ENCODE peak calls at places on chromosomes 3 and 15, in nine cellular contexts. One of them, this sample, is unnamed.
A peak's percentile ranks its signal among the peaks of the same experiment; 100 is the strongest.

GRCh38 chr15:81379269-81379668 is 5.3 kb upstream of the TMC3 start:
- DNase-seq in uterus: no peak
- DNase-seq in CD4-positive, CD25-positive, alpha-beta regulatory T cell: no peak
- DNase-seq in neuronal stem cell: no peak
- DNase-seq in astrocyte: no peak
- DNase-seq in lung: no peak
- DNase-seq in heart right ventricle: no peak
- DNase-seq in esophagus squamous epithelium: no peak
- DNase-seq in psoas muscle: no peak
- DNase-seq in this sample: no peak

GRCh38 chr3:66439666-66440344 is 61.0 kb downstream of the LRIG1 start:
- DNase-seq in uterus: peak; percentile 60
- DNase-seq in CD4-positive, CD25-positive, alpha-beta regulatory T cell: no peak
- DNase-seq in neuronal stem cell: no peak
- DNase-seq in astrocyte: no peak
- DNase-seq in lung: no peak
- DNase-seq in heart right ventricle: no peak
- DNase-seq in esophagus squamous epithelium: no peak
- DNase-seq in psoas muscle: no peak
- DNase-seq in this sample: no peak

GRCh38 chr3:146134348-146135117 is 26.5 kb downstream of the PLOD2 start:
- DNase-seq in uterus: no peak
- DNase-seq in CD4-positive, CD25-positive, alpha-beta regulatory T cell: no peak
- DNase-seq in neuronal stem cell: no peak
- DNase-seq in astrocyte: no peak
- DNase-seq in lung: no peak
- DNase-seq in heart right ventricle: no peak
- DNase-seq in esophagus squamous epithelium: no peak
- DNase-seq in psoas muscle: no peak
- DNase-seq in this sample: no peak

GRCh38 chr3:59364471-59364870 is 314.6 kb upstream of the CFAP20DC start:
- DNase-seq in uterus: no peak
- DNase-seq in CD4-positive, CD25-positive, alpha-beta regulatory T cell: no peak
- DNase-seq in neuronal stem cell: no peak
- DNase-seq in astrocyte: peak; percentile 47
- DNase-seq in lung: no peak
- DNase-seq in heart right ventricle: no peak
- DNase-seq in esophagus squamous epithelium: no peak
- DNase-seq in psoas muscle: no peak
- DNase-seq in this sample: no peak

GRCh38 chr3:16916840-16917239 is 32.1 kb downstream of the PLCL2 start:
- DNase-seq in uterus: no peak
- DNase-seq in CD4-positive, CD25-positive, alpha-beta regulatory T cell: no peak
- DNase-seq in neuronal stem cell: no peak
- DNase-seq in astrocyte: no peak
- DNase-seq in lung: no peak
- DNase-seq in heart right ventricle: no peak
- DNase-seq in esophagus squamous epithelium: no peak
- DNase-seq in psoas muscle: no peak
- DNase-seq in this sample: no peak

GRCh38 chr3:109825971-109826810 is 488.8 kb upstream of the DPPA4 start:
- DNase-seq in uterus: no peak
- DNase-seq in CD4-positive, CD25-positive, alpha-beta regulatory T cell: no peak
- DNase-seq in neuronal stem cell: no peak
- DNase-seq in astrocyte: no peak
- DNase-seq in lung: no peak
- DNase-seq in heart right ventricle: no peak
- DNase-seq in esophagus squamous epithelium: no peak
- DNase-seq in psoas muscle: no peak
- DNase-seq in this sample: no peak

GRCh38 chr3:195613468-195614069 is 29.8 kb upstream of the APOD start:
- DNase-seq in uterus: no peak
- DNase-seq in CD4-positive, CD25-positive, alpha-beta regulatory T cell: no peak
- DNase-seq in neuronal stem cell: no peak
- DNase-seq in astrocyte: no peak
- DNase-seq in lung: no peak
- DNase-seq in heart right ventricle: no peak
- DNase-seq in esophagus squamous epithelium: no peak
- DNase-seq in psoas muscle: no peak
- DNase-seq in this sample: no peak

GRCh38 chr3:180280601-180281000 is 243.9 kb upstream of the PEX5L start:
- DNase-seq in uterus: no peak
- DNase-seq in CD4-positive, CD25-positive, alpha-beta regulatory T cell: no peak
- DNase-seq in neuronal stem cell: no peak
- DNase-seq in astrocyte: peak; percentile 49
- DNase-seq in lung: no peak
- DNase-seq in heart right ventricle: no peak
- DNase-seq in esophagus squamous epithelium: no peak
- DNase-seq in psoas muscle: no peak
- DNase-seq in this sample: no peak

GRCh38 chr3:181694805-181695660 is 16.7 kb upstream of the SOX2 start:
- DNase-seq in uterus: peak; percentile 65
- DNase-seq in CD4-positive, CD25-positive, alpha-beta regulatory T cell: no peak
- DNase-seq in neuronal stem cell: no peak
- DNase-seq in astrocyte: peak; percentile 33
- DNase-seq in lung: peak; percentile 56
- DNase-seq in heart right ventricle: peak; percentile 48
- DNase-seq in esophagus squamous epithelium: no peak
- DNase-seq in psoas muscle: peak; percentile 68
- DNase-seq in this sample: no peak

GRCh38 chr15:42084465-42085235 is 9.7 kb downstream of the PLA2G4D start:
- DNase-seq in uterus: peak; percentile 32
- DNase-seq in CD4-positive, CD25-positive, alpha-beta regulatory T cell: peak; percentile 30
- DNase-seq in neuronal stem cell: peak; percentile 65
- DNase-seq in astrocyte: no peak
- DNase-seq in lung: peak; percentile 78
- DNase-seq in heart right ventricle: peak; percentile 73
- DNase-seq in esophagus squamous epithelium: no peak
- DNase-seq in psoas muscle: peak; percentile 65
- DNase-seq in this sample: peak; percentile 69

GRCh38 chr15:41774873-41775417 is 661 bp downstream of the MAPKBP1 start:
- DNase-seq in uterus: no peak
- DNase-seq in CD4-positive, CD25-positive, alpha-beta regulatory T cell: peak; percentile 7
- DNase-seq in neuronal stem cell: no peak
- DNase-seq in astrocyte: no peak
- DNase-seq in lung: no peak
- DNase-seq in heart right ventricle: no peak
- DNase-seq in esophagus squamous epithelium: no peak
- DNase-seq in psoas muscle: no peak
- DNase-seq in this sample: no peak

GRCh38 chr3:90092994-90093393 is 985.6 kb downstream of the EPHA3 start:
- DNase-seq in uterus: no peak
- DNase-seq in CD4-positive, CD25-positive, alpha-beta regulatory T cell: no peak
- DNase-seq in neuronal stem cell: no peak
- DNase-seq in astrocyte: peak; percentile 4
- DNase-seq in lung: no peak
- DNase-seq in heart right ventricle: no peak
- DNase-seq in esophagus squamous epithelium: no peak
- DNase-seq in psoas muscle: no peak
- DNase-seq in this sample: no peak

GRCh38 chr3:123053107-123053506 is 13.7 kb upstream of the PDIA5 start:
- DNase-seq in uterus: no peak
- DNase-seq in CD4-positive, CD25-positive, alpha-beta regulatory T cell: no peak
- DNase-seq in neuronal stem cell: no peak
- DNase-seq in astrocyte: no peak
- DNase-seq in lung: no peak
- DNase-seq in heart right ventricle: no peak
- DNase-seq in esophagus squamous epithelium: no peak
- DNase-seq in psoas muscle: peak; percentile 13
- DNase-seq in this sample: no peak

GRCh38 chr15:33183334-33183733 is 11.2 kb downstream of the FMN1 start:
- DNase-seq in uterus: no peak
- DNase-seq in CD4-positive, CD25-positive, alpha-beta regulatory T cell: no peak
- DNase-seq in neuronal stem cell: no peak
- DNase-seq in astrocyte: no peak
- DNase-seq in lung: no peak
- DNase-seq in heart right ventricle: no peak
- DNase-seq in esophagus squamous epithelium: no peak
- DNase-seq in psoas muscle: no peak
- DNase-seq in this sample: no peak

DNA sequence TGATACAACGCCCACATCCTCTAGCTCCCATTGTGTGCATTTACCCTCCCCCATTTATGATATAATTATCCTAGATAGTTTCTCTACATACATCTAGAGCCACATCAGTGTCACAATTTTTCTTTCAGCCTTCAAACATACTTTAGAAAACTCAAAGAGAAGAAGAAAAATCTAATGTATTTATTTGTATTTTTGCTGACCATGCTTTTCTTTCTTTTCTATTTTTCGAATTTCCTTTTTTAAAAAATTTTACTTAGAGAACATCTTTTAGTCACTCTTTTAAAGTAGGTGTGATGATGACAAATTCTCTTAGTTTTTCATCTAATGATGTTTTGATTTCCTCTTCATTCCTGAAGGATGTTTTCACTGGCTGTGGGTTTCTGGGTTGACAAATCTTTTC is 117.0 kb upstream of the CHL1 start:
- DNase-seq in uterus: no peak
- DNase-seq in CD4-positive, CD25-positive, alpha-beta regulatory T cell: no peak
- DNase-seq in neuronal stem cell: no peak
- DNase-seq in astrocyte: no peak
- DNase-seq in lung: no peak
- DNase-seq in heart right ventricle: no peak
- DNase-seq in esophagus squamous epithelium: no peak
- DNase-seq in psoas muscle: no peak
- DNase-seq in this sample: no peak
- H3K4me1 ChIP-seq in uterus: no peaks in the 10 kb centered on the region
- H3K4me1 ChIP-seq in CD4-positive, CD25-positive, alpha-beta regulatory T cell: no peaks in the 10 kb centered on the region
- H3K4me1 ChIP-seq in neuronal stem cell: no peaks in the 10 kb centered on the region
- H3K4me1 ChIP-seq in astrocyte: peaks cover 8% of the 10 kb centered on the region
- H3K4me1 ChIP-seq in lung: no peaks in the 10 kb centered on the region
- H3K4me1 ChIP-seq in heart right ventricle: no peaks in the 10 kb centered on the region
- H3K4me1 ChIP-seq in esophagus squamous epithelium: no peaks in the 10 kb centered on the region
- H3K4me1 ChIP-seq in psoas muscle: no peaks in the 10 kb centered on the region
- H3K4me1 ChIP-seq in this sample: no peaks in the 10 kb centered on the region

DNA sequence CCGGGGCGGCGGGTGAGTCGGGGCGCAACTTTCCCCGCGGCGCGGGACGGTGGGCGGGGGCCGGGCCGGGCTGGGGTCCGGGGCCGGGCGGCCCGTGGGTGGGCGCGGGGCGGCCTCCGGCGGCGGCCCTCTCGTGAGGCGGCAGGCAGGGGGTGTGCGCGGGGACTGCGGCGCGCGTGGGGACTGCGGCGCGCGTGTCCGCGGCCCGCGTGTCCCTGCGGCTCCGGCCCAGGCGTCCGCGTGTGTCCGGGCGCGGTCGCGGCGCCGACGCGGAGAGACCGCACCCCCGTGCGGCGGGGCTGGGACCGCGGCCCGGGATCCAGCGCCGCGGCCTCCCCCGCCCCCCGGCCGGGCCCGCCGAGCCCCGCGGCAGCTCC is 349 bp downstream of the PLXNA1 start:
- DNase-seq in uterus: no peak
- DNase-seq in CD4-positive, CD25-positive, alpha-beta regulatory T cell: peak; percentile 1
- DNase-seq in neuronal stem cell: no peak
- DNase-seq in astrocyte: no peak
- DNase-seq in lung: no peak
- DNase-seq in heart right ventricle: peak; percentile 21
- DNase-seq in esophagus squamous epithelium: no peak
- DNase-seq in psoas muscle: no peak
- DNase-seq in this sample: no peak
- H3K4me3 ChIP-seq in uterus: peak overlapping the region; percentile 59
- H3K4me3 ChIP-seq in CD4-positive, CD25-positive, alpha-beta regulatory T cell: no peak overlapping the region
- H3K4me3 ChIP-seq in neuronal stem cell: peak overlapping the region; percentile 96
- H3K4me3 ChIP-seq in astrocyte: peak overlapping the region; percentile 64
- H3K4me3 ChIP-seq in lung: peak overlapping the region; percentile 66
- H3K4me3 ChIP-seq in heart right ventricle: peak overlapping the region; percentile 87
- H3K4me3 ChIP-seq in esophagus squamous epithelium: peak overlapping the region; percentile 95
- H3K4me3 ChIP-seq in psoas muscle: peak overlapping the region; percentile 80
- H3K4me3 ChIP-seq in this sample: peak overlapping the region; percentile 88

DNA sequence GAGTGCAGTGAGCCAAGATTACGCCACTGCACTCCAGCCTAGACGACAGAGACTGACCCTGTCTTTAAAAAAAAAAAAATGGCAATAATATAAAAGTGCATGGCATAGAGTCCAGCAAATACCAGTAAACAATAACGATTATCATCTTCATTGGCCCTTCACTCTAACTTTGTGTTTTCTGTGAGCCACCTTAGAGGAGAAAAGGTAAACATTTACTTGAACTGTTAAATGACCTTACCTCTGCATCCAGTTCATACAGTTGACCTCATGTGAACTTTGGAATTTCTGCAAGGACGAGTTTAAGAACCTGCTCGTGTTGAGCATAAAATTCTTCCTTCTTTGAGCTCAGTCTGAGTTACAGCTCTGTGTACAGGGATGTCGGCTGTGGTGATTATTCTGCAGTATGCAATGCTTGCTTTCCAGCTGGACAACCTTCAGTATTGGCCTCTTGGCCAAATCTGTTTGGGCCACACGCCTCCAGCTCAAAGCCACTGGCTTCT is 56.6 kb downstream of the RLBP1 start:
- DNase-seq in uterus: no peak
- DNase-seq in CD4-positive, CD25-positive, alpha-beta regulatory T cell: no peak
- DNase-seq in neuronal stem cell: no peak
- DNase-seq in astrocyte: no peak
- DNase-seq in lung: no peak
- DNase-seq in heart right ventricle: no peak
- DNase-seq in esophagus squamous epithelium: no peak
- DNase-seq in psoas muscle: no peak
- DNase-seq in this sample: peak; percentile 30
- H3K4me1 ChIP-seq in uterus: no peaks in the 10 kb centered on the region
- H3K4me1 ChIP-seq in CD4-positive, CD25-positive, alpha-beta regulatory T cell: no peaks in the 10 kb centered on the region
- H3K4me1 ChIP-seq in neuronal stem cell: peaks cover 19% of the 10 kb centered on the region
- H3K4me1 ChIP-seq in astrocyte: peaks cover 27% of the 10 kb centered on the region
- H3K4me1 ChIP-seq in lung: peaks cover 5% of the 10 kb centered on the region
- H3K4me1 ChIP-seq in heart right ventricle: peaks cover 44% of the 10 kb centered on the region
- H3K4me1 ChIP-seq in esophagus squamous epithelium: no peaks in the 10 kb centered on the region
- H3K4me1 ChIP-seq in psoas muscle: peaks cover 65% of the 10 kb centered on the region
- H3K4me1 ChIP-seq in this sample: peaks cover 32% of the 10 kb centered on the region

DNA sequence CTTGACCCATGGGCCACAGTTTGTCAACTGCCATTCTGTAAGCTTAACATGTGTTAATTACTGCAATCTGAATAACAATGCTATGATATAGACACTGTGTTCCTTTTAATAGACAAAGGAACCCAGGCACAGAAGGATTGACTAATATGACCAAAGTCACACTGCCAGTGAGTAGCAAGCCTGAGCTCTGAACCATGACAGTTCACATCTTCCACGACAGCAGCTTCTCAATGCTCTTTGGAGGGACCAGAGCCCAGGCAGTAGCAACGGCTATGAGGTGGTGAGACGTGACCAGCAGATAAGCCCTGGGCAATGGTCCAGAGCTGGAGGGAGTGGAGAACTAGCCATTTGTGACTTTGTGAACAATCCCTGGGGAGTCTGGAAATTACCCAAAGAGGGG is 19.4 kb downstream of the CA12 start:
- DNase-seq in uterus: no peak
- DNase-seq in CD4-positive, CD25-positive, alpha-beta regulatory T cell: no peak
- DNase-seq in neuronal stem cell: no peak
- DNase-seq in astrocyte: peak; percentile 45
- DNase-seq in lung: no peak
- DNase-seq in heart right ventricle: peak; percentile 51
- DNase-seq in esophagus squamous epithelium: no peak
- DNase-seq in psoas muscle: no peak
- DNase-seq in this sample: no peak
- H3K4me3 ChIP-seq in uterus: no peak overlapping the region
- H3K4me3 ChIP-seq in CD4-positive, CD25-positive, alpha-beta regulatory T cell: no peak overlapping the region
- H3K4me3 ChIP-seq in neuronal stem cell: no peak overlapping the region
- H3K4me3 ChIP-seq in astrocyte: no peak overlapping the region
- H3K4me3 ChIP-seq in lung: no peak overlapping the region
- H3K4me3 ChIP-seq in heart right ventricle: no peak overlapping the region
- H3K4me3 ChIP-seq in esophagus squamous epithelium: no peak overlapping the region
- H3K4me3 ChIP-seq in psoas muscle: no peak overlapping the region
- H3K4me3 ChIP-seq in this sample: no peak overlapping the region